ENCODE peak calls at places on chromosomes 1 and 21, in six cellular contexts. One of them, this sample, is unnamed.

GRCh38 chr1:76827066-76827465 is 40.2 kb upstream of the ST6GALNAC5 start:
- DNase-seq in A549: no peak
- DNase-seq in uterus: no peak
- DNase-seq in Calu3: no peak
- DNase-seq in cardiac muscle cell: no peak
- DNase-seq in cardiac fibroblast: no peak
- DNase-seq in this sample: no peak

GRCh38 chr1:243496173-243496553 is 240.3 kb downstream of the SDCCAG8 start:
- DNase-seq in uterus: no peak
- DNase-seq in A549: no peak
- DNase-seq in cardiac muscle cell: no peak
- DNase-seq in cardiac fibroblast: no peak
- DNase-seq in Calu3: no peak
- DNase-seq in this sample: no peak

GRCh38 chr1:165910764-165911421 is 83.5 kb downstream of the UCK2 start:
- DNase-seq in A549: no peak
- DNase-seq in cardiac muscle cell: no peak
- DNase-seq in Calu3: peak; percentile 18
- DNase-seq in uterus: peak; percentile 29
- DNase-seq in cardiac fibroblast: no peak
- DNase-seq in this sample: no peak

GRCh38 chr1:59225594-59225993 is 71.3 kb upstream of the FGGY start:
- DNase-seq in uterus: no peak
- DNase-seq in cardiac muscle cell: no peak
- DNase-seq in Calu3: no peak
- DNase-seq in cardiac fibroblast: no peak
- DNase-seq in A549: no peak
- DNase-seq in this sample: no peak

GRCh38 chr1:229221106-229222019 is 49.5 kb upstream of the RAB4A start:
- DNase-seq in Calu3: peak; percentile 75
- DNase-seq in A549: peak; percentile 53
- DNase-seq in cardiac fibroblast: peak; percentile 85
- DNase-seq in cardiac muscle cell: peak; percentile 88
- DNase-seq in uterus: no peak
- DNase-seq in this sample: no peak

GRCh38 chr1:43552813-43553212 is 22.1 kb downstream of the PTPRF start:
- DNase-seq in cardiac muscle cell: peak; percentile 81
- DNase-seq in cardiac fibroblast: peak; percentile 74
- DNase-seq in uterus: peak; percentile 84
- DNase-seq in Calu3: no peak
- DNase-seq in A549: no peak
- DNase-seq in this sample: no peak

GRCh38 chr1:57017201-57017600 is 51.4 kb upstream of the C8B start:
- DNase-seq in A549: no peak
- DNase-seq in uterus: no peak
- DNase-seq in cardiac fibroblast: no peak
- DNase-seq in cardiac muscle cell: no peak
- DNase-seq in Calu3: no peak
- DNase-seq in this sample: no peak

GRCh38 chr21:36859744-36860501 is 106.5 kb downstream of the HLCS start:
- DNase-seq in Calu3: peak; percentile 84
- DNase-seq in cardiac fibroblast: peak; percentile 62
- DNase-seq in A549: peak; percentile 63
- DNase-seq in cardiac muscle cell: peak; percentile 55
- DNase-seq in uterus: peak; percentile 31
- DNase-seq in this sample: no peak

GRCh38 chr1:183609313-183609712 is 19.1 kb upstream of the NCF2 start:
- DNase-seq in cardiac muscle cell: peak; percentile 77
- DNase-seq in uterus: peak; percentile 60
- DNase-seq in A549: peak; percentile 21
- DNase-seq in Calu3: peak; percentile 10
- DNase-seq in cardiac fibroblast: peak; percentile 75
- DNase-seq in this sample: no peak

GRCh38 chr1:240245629-240246020 is 153.9 kb downstream of the FMN2 start:
- DNase-seq in uterus: no peak
- DNase-seq in cardiac muscle cell: no peak
- DNase-seq in A549: no peak
- DNase-seq in Calu3: no peak
- DNase-seq in cardiac fibroblast: no peak
- DNase-seq in this sample: no peak

GRCh38 chr1:104156804-104157203 is 407.1 kb downstream of the AMY1C start:
- DNase-seq in cardiac muscle cell: no peak
- DNase-seq in A549: no peak
- DNase-seq in uterus: no peak
- DNase-seq in cardiac fibroblast: no peak
- DNase-seq in Calu3: no peak
- DNase-seq in this sample: no peak

GRCh38 chr1:116268211-116268610 is 104.8 kb upstream of the ATP1A1 start:
- DNase-seq in cardiac muscle cell: peak; percentile 37
- DNase-seq in cardiac fibroblast: peak; percentile 29
- DNase-seq in A549: peak; percentile 4
- DNase-seq in Calu3: peak; percentile 32
- DNase-seq in uterus: no peak
- DNase-seq in this sample: no peak

GRCh38 chr1:36908096-36908495 is 126.2 kb downstream of the GRIK3 start:
- DNase-seq in uterus: no peak
- DNase-seq in cardiac muscle cell: no peak
- DNase-seq in A549: no peak
- DNase-seq in Calu3: no peak
- DNase-seq in cardiac fibroblast: no peak
- DNase-seq in this sample: no peak

GRCh38 chr1:51575406-51576084 is 41.3 kb upstream of the OSBPL9 start:
- DNase-seq in A549: no peak
- DNase-seq in cardiac fibroblast: peak; percentile 75
- DNase-seq in uterus: no peak
- DNase-seq in cardiac muscle cell: peak; percentile 72
- DNase-seq in Calu3: no peak
- DNase-seq in this sample: no peak

GRCh38 chr1:44297695-44298400 is 57.2 kb downstream of the ERI3 start:
- DNase-seq in Calu3: no peak
- DNase-seq in cardiac fibroblast: no peak
- DNase-seq in A549: no peak
- DNase-seq in uterus: no peak
- DNase-seq in cardiac muscle cell: no peak
- DNase-seq in this sample: no peak

GRCh38 chr1:42957880-42958487 is 684 bp downstream of the SLC2A1 start:
- DNase-seq in Calu3: peak; percentile 76
- DNase-seq in A549: peak; percentile 72
- DNase-seq in cardiac muscle cell: peak; percentile 58
- DNase-seq in cardiac fibroblast: peak; percentile 64
- DNase-seq in uterus: peak; percentile 45
- DNase-seq in this sample: peak; percentile 61

GRCh38 chr1:66282343-66282852 is 251.6 kb upstream of the SGIP1 start:
- DNase-seq in Calu3: peak; percentile 43
- DNase-seq in uterus: peak; percentile 23
- DNase-seq in A549: no peak
- DNase-seq in cardiac fibroblast: peak; percentile 84
- DNase-seq in cardiac muscle cell: peak; percentile 87
- DNase-seq in this sample: no peak

GRCh38 chr1:179016694-179017382 is 8.9 kb upstream of the FAM20B start:
- DNase-seq in Calu3: peak; percentile 97
- DNase-seq in cardiac fibroblast: peak; percentile 91
- DNase-seq in cardiac muscle cell: peak; percentile 89
- DNase-seq in A549: peak; percentile 85
- DNase-seq in uterus: peak; percentile 68
- DNase-seq in this sample: no peak

GRCh38 chr1:89762801-89763648 is 57.8 kb upstream of the LRRC8D start:
- DNase-seq in uterus: peak; percentile 84
- DNase-seq in cardiac fibroblast: peak; percentile 91
- DNase-seq in Calu3: peak; percentile 85
- DNase-seq in cardiac muscle cell: peak; percentile 91
- DNase-seq in A549: peak; percentile 67
- DNase-seq in this sample: peak; percentile 89

GRCh38 chr1:71157151-71157550 is 76.3 kb upstream of the ZRANB2 start:
- DNase-seq in cardiac fibroblast: no peak
- DNase-seq in uterus: no peak
- DNase-seq in cardiac muscle cell: no peak
- DNase-seq in Calu3: no peak
- DNase-seq in A549: no peak
- DNase-seq in this sample: no peak

GRCh38 chr1:92478393-92478792 is 8.3 kb downstream of the GFI1 start:
- DNase-seq in uterus: no peak
- DNase-seq in cardiac fibroblast: no peak
- DNase-seq in Calu3: no peak
- DNase-seq in cardiac muscle cell: no peak
- DNase-seq in A549: no peak
- DNase-seq in this sample: no peak

GRCh38 chr1:155160128-155160527 is 13.0 kb downstream of the KRTCAP2 start:
- DNase-seq in A549: no peak
- DNase-seq in uterus: no peak
- DNase-seq in Calu3: no peak
- DNase-seq in cardiac muscle cell: no peak
- DNase-seq in cardiac fibroblast: no peak
- DNase-seq in this sample: no peak

GRCh38 chr1:30524840-30525617 is 198.4 kb downstream of the MATN1 start:
- DNase-seq in A549: no peak
- DNase-seq in Calu3: no peak
- DNase-seq in cardiac fibroblast: no peak
- DNase-seq in uterus: peak; percentile 11
- DNase-seq in cardiac muscle cell: no peak
- DNase-seq in this sample: no peak

GRCh38 chr1:192538407-192539311 is 36.9 kb upstream of the RGS1 start:
- DNase-seq in uterus: no peak
- DNase-seq in A549: no peak
- DNase-seq in cardiac fibroblast: peak; percentile 43
- DNase-seq in cardiac muscle cell: peak; percentile 39
- DNase-seq in Calu3: no peak
- DNase-seq in this sample: no peak

GRCh38 chr1:117580436-117580835 is 25.4 kb upstream of the TENT5C start:
- DNase-seq in cardiac muscle cell: no peak
- DNase-seq in cardiac fibroblast: no peak
- DNase-seq in A549: no peak
- DNase-seq in uterus: no peak
- DNase-seq in Calu3: no peak
- DNase-seq in this sample: no peak

GRCh38 chr1:157154940-157155514 is 16.8 kb upstream of the ETV3 start:
- DNase-seq in A549: no peak
- DNase-seq in Calu3: peak; percentile 90
- DNase-seq in uterus: peak; percentile 38
- DNase-seq in cardiac muscle cell: peak; percentile 85
- DNase-seq in cardiac fibroblast: peak; percentile 80
- DNase-seq in this sample: peak; percentile 28

GRCh38 chr1:84888753-84889152 is 4.3 kb downstream of the LPAR3 start:
- DNase-seq in uterus: no peak
- DNase-seq in Calu3: no peak
- DNase-seq in cardiac fibroblast: no peak
- DNase-seq in A549: no peak
- DNase-seq in cardiac muscle cell: no peak
- DNase-seq in this sample: no peak

GRCh38 chr1:235093013-235093618 is 35.5 kb downstream of the TOMM20 start:
- DNase-seq in cardiac muscle cell: peak; percentile 82
- DNase-seq in uterus: peak; percentile 45
- DNase-seq in A549: peak; percentile 36
- DNase-seq in Calu3: peak; percentile 66
- DNase-seq in cardiac fibroblast: peak; percentile 86
- DNase-seq in this sample: peak; percentile 47

DNA sequence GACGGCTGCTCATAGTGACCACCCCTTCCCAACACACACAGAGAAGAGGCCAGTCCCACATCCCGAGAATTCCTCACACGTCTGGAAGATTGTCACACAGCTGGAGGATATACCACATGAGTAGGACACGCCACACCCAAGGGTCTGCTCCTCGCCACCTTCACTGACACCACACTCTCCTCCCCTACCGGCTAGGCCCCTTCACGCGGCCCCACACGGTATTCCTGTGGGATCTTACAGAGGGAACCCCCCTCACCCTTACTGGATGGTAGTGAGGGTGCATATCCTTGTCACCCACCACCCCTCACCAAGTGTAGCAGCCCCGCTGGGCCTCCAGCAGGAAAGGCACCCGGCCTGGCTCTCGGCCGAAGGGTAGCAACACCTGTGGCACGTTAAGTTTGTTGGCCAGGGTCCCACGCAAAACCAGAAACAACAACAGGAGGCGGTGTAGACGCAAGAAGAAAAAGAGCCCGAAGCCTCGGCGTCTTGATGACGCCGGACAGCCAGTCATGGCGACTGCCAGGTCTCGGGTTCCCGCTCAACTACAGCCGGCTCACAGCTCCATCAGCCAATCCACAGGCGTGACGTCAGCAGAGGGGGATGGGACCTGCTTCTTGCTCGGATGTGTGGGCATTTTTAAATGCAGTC is at the start of gene NUP210L:
- DNase-seq in cardiac fibroblast: peak; percentile 86
- DNase-seq in cardiac muscle cell: peak; percentile 80
- DNase-seq in Calu3: no peak
- DNase-seq in A549: no peak
- DNase-seq in uterus: peak; percentile 29
- DNase-seq in this sample: peak; percentile 13
- TF ChIP-seq CTCF in cardiac fibroblast: no peak
- TF ChIP-seq CTCF in cardiac muscle cell: no peak
- TF ChIP-seq CTCF in Calu3: no peak
- TF ChIP-seq CTCF in A549: no peak
- TF ChIP-seq CTCF in uterus: no peak
- TF ChIP-seq CTCF in this sample: no peak

GRCh38 chr1:162753001-162753658 is 37.4 kb upstream of the HSD17B7 start:
- DNase-seq in A549: no peak
- DNase-seq in Calu3: no peak
- DNase-seq in uterus: no peak
- DNase-seq in cardiac fibroblast: no peak
- DNase-seq in cardiac muscle cell: no peak
- DNase-seq in this sample: no peak

GRCh38 chr1:162753998-162754585 is 36.4 kb upstream of the HSD17B7 start:
- DNase-seq in A549: no peak
- DNase-seq in cardiac fibroblast: no peak
- DNase-seq in uterus: no peak
- DNase-seq in cardiac muscle cell: no peak
- DNase-seq in Calu3: no peak
- DNase-seq in this sample: no peak

GRCh38 chr1:162757476-162757875 is 33.0 kb upstream of the HSD17B7 start:
- DNase-seq in A549: no peak
- DNase-seq in cardiac muscle cell: peak; percentile 6
- DNase-seq in cardiac fibroblast: peak; percentile 13
- DNase-seq in uterus: no peak
- DNase-seq in Calu3: no peak
- DNase-seq in this sample: no peak

GRCh38 chr1:162755306-162755705 is 35.2 kb upstream of the HSD17B7 start:
- DNase-seq in uterus: no peak
- DNase-seq in cardiac fibroblast: no peak
- DNase-seq in cardiac muscle cell: no peak
- DNase-seq in A549: no peak
- DNase-seq in Calu3: no peak
- DNase-seq in this sample: no peak

GRCh38 chr1:162756523-162756922 is 34.0 kb upstream of the HSD17B7 start:
- DNase-seq in cardiac fibroblast: peak; percentile 12
- DNase-seq in uterus: no peak
- DNase-seq in A549: no peak
- DNase-seq in cardiac muscle cell: peak; percentile 7
- DNase-seq in Calu3: no peak
- DNase-seq in this sample: no peak
- TF ChIP-seq CTCF in cardiac fibroblast: no peak
- TF ChIP-seq CTCF in uterus: no peak
- TF ChIP-seq CTCF in A549: no peak
- TF ChIP-seq CTCF in cardiac muscle cell: no peak
- TF ChIP-seq CTCF in Calu3: no peak
- TF ChIP-seq CTCF in this sample: no peak

GRCh38 chr1:115237507-115237906 is 100.5 kb downstream of the NGF start:
- DNase-seq in Calu3: no peak
- DNase-seq in A549: no peak
- DNase-seq in uterus: no peak
- DNase-seq in cardiac fibroblast: no peak
- DNase-seq in cardiac muscle cell: no peak
- DNase-seq in this sample: no peak
- TF ChIP-seq CTCF in Calu3: no peak
- TF ChIP-seq CTCF in A549: no peak
- TF ChIP-seq CTCF in uterus: no peak
- TF ChIP-seq CTCF in cardiac fibroblast: no peak
- TF ChIP-seq CTCF in cardiac muscle cell: no peak
- TF ChIP-seq CTCF in this sample: no peak

GRCh38 chr21:44012474-44013379 is 618 bp downstream of the TRAPPC10 start:
- DNase-seq in uterus: peak; percentile 59
- DNase-seq in Calu3: peak; percentile 33
- DNase-seq in A549: peak; percentile 19
- DNase-seq in cardiac muscle cell: peak; percentile 27
- DNase-seq in cardiac fibroblast: peak; percentile 43
- DNase-seq in this sample: peak; percentile 81
- TF ChIP-seq CTCF in uterus: no peak
- TF ChIP-seq CTCF in Calu3: no peak
- TF ChIP-seq CTCF in A549: peak; percentile 18
- TF ChIP-seq CTCF in cardiac muscle cell: no peak
- TF ChIP-seq CTCF in cardiac fibroblast: no peak
- TF ChIP-seq CTCF in this sample: peak; percentile 71